ENCODE peak calls at places on chromosomes 3 and 15, in ten cellular contexts. R is uterus, Z is spleen, F is adrenal gland, H is body of pancreas, A is thyroid gland, K is suprapubic skin, N is Peyer's patch, I is GM12878, M is esophagus muscularis mucosa. D is an unnamed sample.

GRCh38 chr3:127350172-127351050 is 62.6 kb upstream of the PRR20G start:
- DNase-seq in F (no peak), Z (no peak), N (no peak), H (no peak), M (peak), A (no peak), R (no peak), I (no peak), K (no peak), D (no peak)

GRCh38 chr3:63523100-63523499 is 129.4 kb upstream of the SNTN start:
- DNase-seq in N (no peak), R (no peak), K (no peak), Z (no peak), M (no peak), A (no peak), I (no peak), F (no peak), H (no peak), D (no peak)

GRCh38 chr3:32238027-32238815 is at the start of gene CMTM8:
- DNase-seq in R (peak), K (no peak), A (peak), I (no peak), Z (peak), F (peak), H (peak), N (peak), M (peak), D (peak)

GRCh38 chr15:44101286-44101685 is 93.8 kb downstream of the FRMD5 start:
- DNase-seq in A (no peak), N (no peak), K (no peak), M (no peak), H (no peak), F (no peak), I (no peak), Z (no peak), R (no peak), D (no peak)

GRCh38 chr15:44029940-44030568 is 165.0 kb downstream of the FRMD5 start:
- DNase-seq in R (no peak), M (no peak), N (no peak), F (no peak), Z (no peak), A (no peak), K (no peak), I (no peak), H (no peak), D (no peak)

GRCh38 chr3:64262574-64263114 is 37.4 kb upstream of the PRICKLE2 start:
- DNase-seq in H (no peak), I (no peak), N (no peak), R (no peak), K (no peak), M (no peak), Z (no peak), A (no peak), F (no peak), D (no peak)

GRCh38 chr15:79602731-79603130 is 170.6 kb downstream of the MINAR1 start:
- DNase-seq in R (no peak), Z (no peak), A (no peak), H (no peak), K (no peak), F (no peak), N (no peak), M (no peak), I (no peak), D (no peak)

GRCh38 chr3:120673116-120673515 is 8.9 kb downstream of the HGD start:
- DNase-seq in Z (no peak), N (no peak), H (peak), F (peak), A (no peak), K (no peak), R (no peak), I (no peak), M (peak), D (no peak)

GRCh38 chr3:158842946-158843345 is 41.1 kb downstream of the MFSD1 start:
- DNase-seq in H (no peak), F (no peak), A (no peak), R (no peak), I (no peak), M (no peak), N (no peak), Z (no peak), K (no peak), D (no peak)

GRCh38 chr15:72864681-72865080 is 81.1 kb upstream of the ADPGK start:
- DNase-seq in F (no peak), A (no peak), M (peak), H (no peak), I (no peak), N (no peak), R (no peak), K (no peak), Z (no peak), D (no peak)

GRCh38 chr3:51794202-51794601 is 15.2 kb upstream of the IQCF6 start:
- DNase-seq in H (no peak), N (no peak), F (no peak), M (no peak), I (no peak), A (no peak), Z (no peak), K (no peak), R (no peak), D (no peak)

DNA sequence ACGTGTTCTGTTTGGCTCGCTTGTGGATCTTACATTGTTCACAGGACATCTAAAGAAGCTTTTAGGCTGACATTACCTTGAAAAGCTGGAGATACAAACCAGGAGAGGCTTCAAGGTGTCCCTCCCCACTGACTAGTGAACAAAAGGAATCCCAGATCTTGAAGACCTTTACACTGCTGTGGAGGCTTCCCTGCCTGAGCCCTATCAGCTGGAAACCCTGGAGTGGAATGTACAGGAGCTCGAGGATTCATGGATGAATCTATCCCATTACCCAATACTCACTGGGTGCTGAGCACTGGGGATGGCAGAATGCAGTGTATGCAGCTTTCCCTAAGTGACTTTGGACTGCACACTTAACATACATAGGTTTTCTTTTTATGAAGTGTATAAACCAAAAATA is 82.3 kb upstream of the MFGE8 start:
- DNase-seq in M (no peak), F (no peak), N (no peak), K (peak), Z (no peak), R (no peak), I (no peak), A (no peak), H (no peak), D (no peak)
- TF ChIP-seq POLR2A in M (no peak), F (no peak), N (no peak), K (no peak), Z (no peak), R (no peak), I (no peak), A (no peak), H (no peak), D (no peak)

GRCh38 chr3:185585862-185586643 is at the start of gene SENP2:
- DNase-seq in I (peak), R (peak), K (peak), A (peak), Z (peak), N (peak), F (peak), H (peak), M (peak), D (peak)
- TF ChIP-seq POLR2A in I (peak), R (peak), K (peak), A (peak), Z (peak), N (peak), F (peak), H (peak), M (peak), D (peak)

GRCh38 chr3:113021471-113021870 is 30.7 kb downstream of the GTPBP8 start:
- DNase-seq in A (no peak), I (no peak), M (no peak), K (no peak), H (no peak), N (no peak), Z (no peak), F (no peak), R (no peak), D (no peak)

GRCh38 chr3:113018461-113019181 is 27.8 kb downstream of the GTPBP8 start:
- DNase-seq in N (no peak), I (no peak), Z (no peak), R (no peak), M (no peak), A (no peak), F (no peak), H (no peak), K (no peak), D (no peak)

GRCh38 chr3:113013593-113013992 is 22.8 kb downstream of the GTPBP8 start:
- DNase-seq in N (no peak), Z (no peak), A (no peak), K (no peak), H (no peak), M (no peak), F (no peak), I (no peak), R (no peak), D (no peak)

GRCh38 chr3:113019182-113020137 is 28.7 kb downstream of the GTPBP8 start:
- DNase-seq in A (peak), H (peak), K (peak), F (peak), I (peak), M (peak), R (peak), Z (peak), N (peak), D (peak)
- TF ChIP-seq POLR2A in A (no peak), H (peak), K (no peak), F (peak), I (peak), M (peak), R (no peak), Z (no peak), N (peak), D (no peak)

GRCh38 chr3:132084982-132085381 is 50.2 kb upstream of the CPNE4 start:
- DNase-seq in R (no peak), M (no peak), N (no peak), A (no peak), F (no peak), H (no peak), Z (no peak), I (no peak), K (no peak), D (no peak)
- TF ChIP-seq POLR2A in R (no peak), M (no peak), N (no peak), A (no peak), F (no peak), H (no peak), Z (no peak), I (no peak), K (no peak), D (no peak)

GRCh38 chr15:90871097-90871715 is 2.8 kb downstream of the FURIN start:
- DNase-seq in R (peak), I (no peak), M (no peak), N (peak), Z (peak), A (peak), F (no peak), H (no peak), K (no peak), D (no peak)

GRCh38 chr15:90873998-90874605 is 5.7 kb downstream of the FURIN start:
- DNase-seq in M (no peak), H (peak), R (no peak), N (no peak), Z (peak), A (peak), I (no peak), K (no peak), F (no peak), D (peak)

GRCh38 chr15:90871716-90872480 is 3.5 kb downstream of the FURIN start:
- DNase-seq in F (no peak), N (no peak), A (peak), M (no peak), H (no peak), K (no peak), R (no peak), Z (peak), I (no peak), D (peak)

GRCh38 chr15:90873488-90873997 is 5.2 kb downstream of the FURIN start:
- DNase-seq in M (no peak), K (no peak), I (no peak), F (no peak), A (no peak), H (no peak), N (no peak), Z (no peak), R (no peak), D (no peak)

DNA sequence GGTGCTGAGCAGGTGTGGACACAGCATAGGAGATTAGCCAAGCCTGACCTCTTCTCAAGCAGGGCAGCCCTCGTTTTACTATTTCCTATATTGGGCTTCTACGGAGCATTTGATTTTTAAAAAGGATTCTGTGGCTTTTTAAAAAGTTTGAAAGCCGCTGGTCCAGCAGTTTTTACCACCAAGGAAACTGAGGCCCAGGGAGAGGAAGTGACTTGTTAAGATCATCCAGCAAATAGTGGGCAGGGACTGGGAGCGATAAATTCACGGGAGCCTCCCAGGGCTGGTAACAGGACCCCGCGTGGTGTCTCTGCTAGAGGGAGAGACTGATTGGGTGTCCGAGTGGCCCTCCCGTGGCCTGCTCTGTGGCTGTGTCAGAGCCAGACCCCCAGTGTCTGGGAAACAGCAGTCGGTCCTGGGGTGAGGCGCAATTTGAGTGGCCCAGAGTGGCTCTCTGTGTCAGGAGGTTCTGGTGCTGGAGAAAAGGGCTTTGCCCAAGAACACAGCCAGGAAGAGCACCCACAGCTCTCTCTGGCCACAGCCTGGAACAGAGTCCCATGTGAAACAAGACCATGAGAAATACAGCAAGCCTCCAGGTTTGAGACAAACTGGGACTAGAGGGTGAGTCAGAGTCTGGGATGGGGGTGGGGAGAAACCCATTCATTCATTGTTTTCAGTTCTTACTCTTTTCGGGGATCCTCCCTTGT is 4.2 kb downstream of the FURIN start:
- DNase-seq in F (no peak), K (no peak), N (no peak), I (no peak), Z (peak), R (no peak), H (peak), A (peak), M (no peak), D (no peak)
- TF ChIP-seq POLR2A in F (no peak), K (no peak), N (no peak), I (peak), Z (no peak), R (no peak), H (peak), A (no peak), M (no peak), D (peak)

GRCh38 chr15:31151301-31152233 is 50.0 kb upstream of the TRPM1 start:
- DNase-seq in N (peak), M (no peak), A (no peak), H (no peak), I (no peak), R (no peak), F (no peak), K (no peak), Z (peak), D (peak)
- TF ChIP-seq POLR2A in N (no peak), M (no peak), A (no peak), H (no peak), I (no peak), R (no peak), F (no peak), K (no peak), Z (no peak), D (no peak)

GRCh38 chr15:90154861-90155626 is 46.1 kb upstream of the SEMA4B start:
- DNase-seq in R (no peak), M (no peak), I (no peak), K (no peak), H (peak), A (no peak), F (no peak), N (no peak), Z (no peak), D (peak)
- TF ChIP-seq POLR2A in R (no peak), M (no peak), I (no peak), K (no peak), H (peak), A (no peak), F (no peak), N (no peak), Z (no peak), D (peak)

D was measured in right lobe of liver.